ENCODE peak calls at places on chromosome 11, in six cellular contexts. K is stimulated activated CD4-positive, alpha-beta T cell treated with anti-CD3 and anti-CD28 coated beads, Interleukin-2, amount 100 ng/mL, for 48 hours; L is ELF-1; B is NCI-H1694 treated with DMSO at 0.1 percent for 48 hours; M is NCI-H1930; X is Kasumi-1. Y is an unnamed sample.

GRCh38 chr11:66002648-66003225 is 434 bp downstream of the BANF1 start:
- DNase-seq in K (no peak), L (no peak), B (no peak), M (no peak), X (peak), Y (no peak)

GRCh38 chr11:58654908-58655296 is 32.4 kb downstream of the CNTF start:
- DNase-seq in K (no peak), L (no peak), B (no peak), M (no peak), X (no peak), Y (no peak)

GRCh38 chr11:36619502-36619901 is 21.5 kb upstream of the RAG2 start:
- DNase-seq in K (no peak), L (no peak), B (no peak), M (no peak), X (no peak), Y (peak)

GRCh38 chr11:61369372-61370348 is 7.5 kb downstream of the TMEM138 start:
- DNase-seq in K (no peak), L (no peak), B (no peak), M (no peak), X (no peak), Y (no peak)

GRCh38 chr11:20353829-20354434 is 9.6 kb upstream of the HTATIP2 start:
- DNase-seq in K (no peak), L (peak), B (peak), M (peak), X (peak), Y (no peak)

GRCh38 chr11:95711162-95711944 is 78.2 kb downstream of the FAM76B start:
- DNase-seq in K (no peak), L (no peak), B (no peak), M (no peak), X (no peak), Y (no peak)

GRCh38 chr11:94519478-94520084 is 7.3 kb downstream of the C11orf97 start:
- DNase-seq in K (no peak), L (no peak), B (no peak), M (no peak), X (peak), Y (no peak)

GRCh38 chr11:21205205-21205604 is 535.8 kb downstream of the NELL1 start:
- DNase-seq in K (no peak), L (peak), B (no peak), M (no peak), X (no peak), Y (no peak)

GRCh38 chr11:58963551-58964075 is 24.3 kb downstream of the GLYATL1 start:
- DNase-seq in K (no peak), L (peak), B (no peak), M (no peak), X (no peak), Y (peak)

GRCh38 chr11:127639916-127640315 is 639.3 kb upstream of the KIRREL3 start:
- DNase-seq in K (no peak), L (no peak), B (no peak), M (no peak), X (no peak), Y (no peak)